ENCODE peak calls at places on chromosomes 1 and 21, in four cellular contexts. P is astrocyte, C is HCT116, I is pons. Y is an unnamed sample.

GRCh38 chr21:45299864-45300785 is 12.4 kb upstream of the POFUT2 start:
- DNase-seq in I (no peak), P (peak; percentile 86), C (no peak), Y (no peak)

GRCh38 chr1:32870615-32871363 is at the start of gene FNDC5:
- DNase-seq in I (no peak), C (no peak), P (no peak), Y (no peak)

GRCh38 chr1:65725064-65725463 is 67.6 kb upstream of the PDE4B start:
- DNase-seq in I (no peak), P (no peak), C (no peak), Y (no peak)

GRCh38 chr1:216005916-216006315 is 417.3 kb downstream of the USH2A start:
- DNase-seq in P (peak; percentile 71), I (peak; percentile 46), C (no peak), Y (no peak)

GRCh38 chr1:156464825-156465452 is 35.6 kb downstream of the MEF2D start:
- DNase-seq in P (peak; percentile 39), C (no peak), I (no peak), Y (no peak)

GRCh38 chr1:3227372-3227704 is 158.3 kb downstream of the PRDM16 start:
- DNase-seq in I (no peak), C (no peak), P (no peak), Y (no peak)

GRCh38 chr1:204139088-204139487 is 12.8 kb downstream of the ETNK2 start:
- DNase-seq in P (no peak), I (no peak), C (no peak), Y (no peak)

GRCh38 chr1:95197616-95198252 is 36.3 kb upstream of the RWDD3 start:
- DNase-seq in P (peak; percentile 84), C (no peak), I (no peak), Y (no peak)

GRCh38 chr1:229407206-229408026 is 26.5 kb downstream of the ACTA1 start:
- DNase-seq in I (no peak), C (no peak), P (no peak), Y (no peak)

GRCh38 chr1:178057131-178057765 is 36.7 kb upstream of the RASAL2 start:
- DNase-seq in I (no peak), C (no peak), P (no peak), Y (no peak)

GRCh38 chr1:1080122-1080753 is 6.1 kb upstream of the RNF223 start:
- DNase-seq in I (no peak), P (no peak), C (peak; percentile 42), Y (no peak)

GRCh38 chr1:202247837-202248795 is 54.5 kb downstream of the LGR6 start:
- DNase-seq in I (no peak), P (no peak), C (no peak), Y (no peak)

GRCh38 chr1:235588916-235589515 is 60.6 kb downstream of the GNG4 start:
- DNase-seq in P (peak; percentile 66), C (no peak), I (no peak), Y (no peak)

GRCh38 chr1:209421186-209421585 is 162.3 kb upstream of the CAMK1G start:
- DNase-seq in P (no peak), C (no peak), I (no peak), Y (no peak)

Y was measured in midbrain.